ENCODE peak calls at places on chromosome 19, in eight cellular contexts. J is NCI-H82, V is upper lobe of left lung, U is NCI-H146, D is H54, T is BE2C, F is heart right ventricle, S is ovary. R is an unnamed sample.
A peak's percentile ranks its signal among the peaks of the same experiment; 100 is the strongest.

GRCh38 chr19:39568604-39569003 is 28.6 kb upstream of the EID2 start:
- DNase-seq in F (no peak), S (no peak), D (peak; percentile 19), V (no peak), T (no peak), U (no peak), J (no peak), R (no peak)

GRCh38 chr19:29308977-29309520 is 96.1 kb upstream of the UQCRFS1 start:
- DNase-seq in J (no peak), U (no peak), D (no peak), V (no peak), T (no peak), F (no peak), S (no peak), R (no peak)

GRCh38 chr19:576768-577438 is 4.5 kb downstream of the BSG start:
- DNase-seq in U (no peak), J (no peak), V (peak; percentile 45), T (no peak), F (no peak), D (no peak), S (no peak), R (peak; percentile 60)

GRCh38 chr19:46616631-46617322 is 8.1 kb downstream of the PTGIR start:
- DNase-seq in J (peak; percentile 96), D (no peak), U (peak; percentile 70), S (peak; percentile 54), T (peak; percentile 88), F (peak; percentile 71), V (no peak), R (no peak)

GRCh38 chr19:50702870-50703829 is 16.5 kb downstream of the SHANK1 start:
- DNase-seq in S (no peak), F (no peak), D (peak; percentile 97), U (no peak), V (peak; percentile 69), J (peak; percentile 29), T (peak; percentile 58), R (no peak)

GRCh38 chr19:55283548-55284393 is at the start of gene BRSK1:
- DNase-seq in T (peak; percentile 85), D (peak; percentile 93), V (no peak), U (peak; percentile 88), J (peak; percentile 82), S (no peak), F (peak; percentile 58), R (no peak)

GRCh38 chr19:23996549-23996948 is 81.9 kb downstream of the ZNF726 start:
- DNase-seq in S (no peak), U (no peak), J (peak; percentile 74), D (peak; percentile 36), V (no peak), T (peak; percentile 32), F (no peak), R (no peak)

GRCh38 chr19:35088514-35088913 is 27.1 kb upstream of the FXYD3 start:
- DNase-seq in F (no peak), U (no peak), T (no peak), J (no peak), V (no peak), S (no peak), D (peak; percentile 95), R (no peak)

GRCh38 chr19:38741670-38742069 is 2.6 kb downstream of the CAPN12 start:
- DNase-seq in V (peak; percentile 31), S (no peak), D (no peak), F (no peak), T (no peak), U (no peak), J (no peak), R (no peak)

GRCh38 chr19:47623921-47624391 is 15.0 kb downstream of the BICRA start:
- DNase-seq in V (no peak), F (no peak), D (no peak), J (peak; percentile 21), S (no peak), U (no peak), T (no peak), R (no peak)

GRCh38 chr19:44741841-44742352 is 6.6 kb upstream of the BCL3 start:
- DNase-seq in F (peak; percentile 99), U (no peak), S (peak; percentile 98), D (peak; percentile 97), T (peak; percentile 97), J (peak; percentile 94), V (peak; percentile 92), R (peak; percentile 96)

GRCh38 chr19:1690570-1691307 is 38.3 kb upstream of the TCF3 start:
- DNase-seq in T (peak; percentile 80), F (no peak), U (peak; percentile 39), V (peak; percentile 89), S (no peak), J (peak; percentile 90), D (no peak), R (peak; percentile 74)

GRCh38 chr19:49907745-49908446 is 11.2 kb upstream of the IL4I1 start:
- DNase-seq in F (no peak), V (peak; percentile 75), D (no peak), T (no peak), U (no peak), S (no peak), J (no peak), R (peak; percentile 48)

GRCh38 chr19:41893899-41894298 is 10.9 kb downstream of the ARHGEF1 start:
- DNase-seq in F (no peak), V (no peak), J (peak; percentile 48), D (no peak), U (no peak), S (no peak), T (no peak), R (no peak)

GRCh38 chr19:54339646-54340358 is 840 bp upstream of the LILRA4 start:
- DNase-seq in V (no peak), F (no peak), D (no peak), T (no peak), J (no peak), U (no peak), S (no peak), R (no peak)

R was measured in Right ventricle myocardium inferior.